ENCODE peak calls at places on chromosomes 12 and 14, in six cellular contexts. X, T, H, Q, K and J are unnamed samples.
A peak's percentile ranks its signal among the peaks of the same experiment; 100 is the strongest.

GRCh38 chr12:94326727-94327126 is 132.9 kb downstream of the CEP83 start:
- DNase-seq in X (peak; percentile 40), T (peak; percentile 78), H (no peak), Q (no peak), K (no peak), J (no peak)

GRCh38 chr14:81343166-81343565 is 57.0 kb downstream of the STON2 start:
- DNase-seq in X (no peak), T (no peak), H (no peak), Q (no peak), K (no peak), J (no peak)

GRCh38 chr14:42163136-42163535 is 556.5 kb downstream of the LRFN5 start:
- DNase-seq in X (no peak), T (no peak), H (no peak), Q (no peak), K (no peak), J (no peak)

GRCh38 chr14:30532264-30532663 is 26.7 kb upstream of the G2E3 start:
- DNase-seq in X (no peak), T (no peak), H (no peak), Q (no peak), K (no peak), J (no peak)

GRCh38 chr12:101823039-101823438 is 7.7 kb downstream of the GNPTAB start:
- DNase-seq in X (no peak), T (no peak), H (no peak), Q (no peak), K (no peak), J (no peak)

GRCh38 chr12:68067762-68068376 is 78.6 kb downstream of the IFNG-AS1 start:
- DNase-seq in X (no peak), T (no peak), H (no peak), Q (no peak), K (no peak), J (no peak)

GRCh38 chr14:20998674-20999366 is at the start of gene SLC39A2:
- DNase-seq in X (peak; percentile 57), T (peak; percentile 60), H (no peak), Q (no peak), K (peak; percentile 60), J (peak; percentile 75)

GRCh38 chr12:107967170-107967569 is 161.9 kb upstream of the WSCD2 start:
- DNase-seq in X (no peak), T (no peak), H (no peak), Q (no peak), K (no peak), J (no peak)

GRCh38 chr14:80055226-80055625 is 156.1 kb downstream of the DIO2 start:
- DNase-seq in X (no peak), T (peak; percentile 28), H (no peak), Q (no peak), K (no peak), J (no peak)

GRCh38 chr14:94679941-94680340 is 67.8 kb downstream of the SERPINA3 start:
- DNase-seq in X (no peak), T (no peak), H (no peak), Q (no peak), K (no peak), J (no peak)

GRCh38 chr12:56676851-56677601 is 11.1 kb downstream of the PTGES3 start:
- DNase-seq in X (no peak), T (no peak), H (no peak), Q (no peak), K (no peak), J (no peak)

GRCh38 chr12:70664463-70664862 is 27.2 kb upstream of the PTPRB start:
- DNase-seq in X (no peak), T (no peak), H (peak; percentile 55), Q (no peak), K (no peak), J (peak; percentile 45)

GRCh38 chr12:64600164-64600561 is 10.1 kb upstream of the RASSF3 start:
- DNase-seq in X (no peak), T (no peak), H (no peak), Q (no peak), K (no peak), J (no peak)

GRCh38 chr12:95551913-95552516 is 739 bp upstream of the USP44 start:
- DNase-seq in X (no peak), T (no peak), H (no peak), Q (no peak), K (no peak), J (no peak)

GRCh38 chr14:94904636-94905035 is 134.7 kb upstream of the GSC start:
- DNase-seq in X (peak; percentile 12), T (peak; percentile 34), H (peak; percentile 18), Q (peak; percentile 3), K (peak; percentile 37), J (no peak)

GRCh38 chr12:130514149-130514551 is 176.5 kb downstream of the PIWIL1 start:
- DNase-seq in X (no peak), T (no peak), H (no peak), Q (peak; percentile 25), K (no peak), J (peak; percentile 78)

GRCh38 chr12:84069699-84070098 is 842.9 kb downstream of the SLC6A15 start:
- DNase-seq in X (peak; percentile 14), T (peak; percentile 40), H (no peak), Q (no peak), K (no peak), J (no peak)

GRCh38 chr14:72613975-72614319 is 280.0 kb downstream of the DPF3 start:
- DNase-seq in X (no peak), T (no peak), H (no peak), Q (no peak), K (no peak), J (no peak)

GRCh38 chr14:104572024-104572623 is 7.4 kb upstream of the C14orf180 start:
- DNase-seq in X (no peak), T (no peak), H (no peak), Q (no peak), K (no peak), J (no peak)
- H4K91ac ChIP-seq in X (no peak overlapping the region), T (no peak overlapping the region), H (no peak overlapping the region), Q (no peak overlapping the region), K (no peak overlapping the region), J (no peak overlapping the region)

GRCh38 chr14:54488318-54488645 is 498 bp downstream of the GMFB start:
- DNase-seq in X (no peak), T (no peak), H (no peak), Q (no peak), K (no peak), J (no peak)
- H4K8ac ChIP-seq in X (peak overlapping the region; percentile 94), T (peak overlapping the region; percentile 94), H (no peak overlapping the region), Q (peak overlapping the region; percentile 91), K (peak overlapping the region; percentile 98), J (no peak overlapping the region)

GRCh38 chr12:54337280-54337842 is 12.4 kb downstream of the COPZ1 start:
- DNase-seq in X (peak; percentile 32), T (no peak), H (no peak), Q (no peak), K (no peak), J (no peak)
- H3K4me2 ChIP-seq in X (no peak overlapping the region), T (peak overlapping the region; percentile 12), H (no peak overlapping the region), Q (no peak overlapping the region), K (no peak overlapping the region), J (no peak overlapping the region)

DNA sequence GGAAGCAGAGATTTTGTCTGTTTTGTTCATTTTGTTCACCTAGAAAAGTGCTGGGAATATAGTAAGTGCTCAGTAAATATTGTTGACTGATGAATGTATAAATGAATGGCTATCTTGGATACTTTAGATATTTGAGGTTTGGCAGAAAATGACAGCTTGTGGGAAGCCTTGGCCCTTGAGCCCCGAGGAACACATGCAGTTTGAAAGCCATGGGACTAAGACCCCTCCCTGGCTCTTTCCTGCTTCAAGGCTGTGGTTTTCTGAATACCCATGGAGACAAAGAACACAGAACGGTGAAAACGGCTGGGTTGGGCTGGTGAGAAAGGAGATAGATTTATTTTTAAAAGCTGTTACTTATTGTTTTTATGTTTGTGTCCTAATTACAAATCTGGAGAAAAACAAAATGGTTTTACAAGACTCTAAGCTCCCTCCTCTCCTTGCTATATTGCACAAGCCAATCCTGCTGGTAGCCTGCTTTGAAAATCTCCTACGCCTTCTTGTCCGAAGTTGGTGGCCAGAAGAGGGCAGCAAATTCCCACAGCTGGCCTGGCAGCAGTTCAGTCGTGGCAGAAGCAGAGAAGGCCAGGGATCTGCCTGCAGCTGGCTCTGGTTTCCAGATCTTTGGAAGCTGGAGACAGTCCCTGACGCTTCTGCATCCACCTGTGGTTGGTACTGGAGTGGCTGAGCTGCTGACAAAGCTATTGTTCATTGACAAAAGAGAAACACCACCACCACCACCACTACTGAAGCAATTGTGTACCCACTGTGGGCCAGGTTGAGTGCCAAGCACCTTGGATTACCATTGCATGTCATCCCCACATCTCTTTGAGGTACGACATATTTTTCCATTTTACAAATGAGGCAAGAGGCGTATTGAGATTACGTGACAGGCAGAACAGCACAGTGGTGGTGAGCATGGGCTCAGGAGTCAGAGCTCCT is 5.2 kb upstream of the KRT85 start:
- DNase-seq in X (peak; percentile 78), T (peak; percentile 81), H (peak; percentile 68), Q (peak; percentile 57), K (peak; percentile 70), J (peak; percentile 88)
- H4K91ac ChIP-seq in X (no peak overlapping the region), T (no peak overlapping the region), H (no peak overlapping the region), Q (no peak overlapping the region), K (no peak overlapping the region), J (no peak overlapping the region)